ENCODE peak calls at places on chromosomes 7 and 10, in six cellular contexts. L is A549, Y is GM12878, A is H1, R is K562, Z is HepG2. B is an unnamed sample.

GRCh38 chr10:24208661-24209420 is at the start of gene KIAA1217:
- DNase-seq in Y (no peak), L (no peak), Z (peak; percentile 76), R (no peak), A (no peak), B (peak; percentile 29)

GRCh38 chr7:149874644-149875028 is 867 bp downstream of the ATP6V0E2 start:
- DNase-seq in A (no peak), R (no peak), Z (peak; percentile 76), Y (no peak), L (no peak), B (no peak)

GRCh38 chr7:27840314-27840713 is 100.4 kb downstream of the TAX1BP1 start:
- DNase-seq in L (no peak), Y (no peak), Z (no peak), A (no peak), R (no peak), B (no peak)

GRCh38 chr7:132451161-132451560 is 125.1 kb downstream of the PLXNA4 start:
- DNase-seq in R (no peak), Y (no peak), Z (no peak), A (no peak), L (no peak), B (no peak)

GRCh38 chr7:21169667-21170605 is 257.9 kb upstream of the SP4 start:
- DNase-seq in A (peak; percentile 60), L (no peak), R (no peak), Y (no peak), Z (no peak), B (no peak)

GRCh38 chr10:118668228-118668952 is 72.9 kb upstream of the PRLHR start:
- DNase-seq in Y (no peak), L (no peak), Z (no peak), R (no peak), A (no peak), B (no peak)

GRCh38 chr7:84258628-84259027 is 64.0 kb upstream of the SEMA3A start:
- DNase-seq in L (no peak), R (no peak), A (no peak), Y (no peak), Z (no peak), B (peak; percentile 48)

GRCh38 chr7:130380861-130381455 is 664 bp downstream of the CPA1 start:
- DNase-seq in L (no peak), A (no peak), R (no peak), Y (no peak), Z (no peak), B (no peak)

GRCh38 chr7:28623863-28624262 is 211.5 kb downstream of the CREB5 start:
- DNase-seq in Y (no peak), R (no peak), Z (no peak), A (no peak), L (peak; percentile 9), B (no peak)

GRCh38 chr10:123496336-123496735 is 169.8 kb upstream of the GPR26 start:
- DNase-seq in L (no peak), Z (no peak), A (no peak), Y (no peak), R (no peak), B (no peak)

GRCh38 chr7:106462365-106462859 is 177.6 kb upstream of the NAMPT start:
- DNase-seq in Z (peak; percentile 10), R (peak; percentile 59), Y (peak; percentile 39), L (peak; percentile 50), A (no peak), B (peak; percentile 52)

GRCh38 chr7:43302211-43302711 is 189.8 kb downstream of the HECW1 start:
- DNase-seq in A (no peak), Y (no peak), L (no peak), R (no peak), Z (peak; percentile 29), B (peak; percentile 49)

GRCh38 chr10:59124187-59124586 is 52.3 kb upstream of the PHYHIPL start:
- DNase-seq in L (no peak), A (no peak), R (no peak), Z (no peak), Y (no peak), B (no peak)

GRCh38 chr7:77326131-77326530 is 90.0 kb downstream of the GSAP start:
- DNase-seq in R (no peak), A (no peak), Z (no peak), L (no peak), Y (no peak), B (peak; percentile 59)

GRCh38 chr10:44035474-44036197 is 349.3 kb downstream of the CXCL12 start:
- DNase-seq in Y (peak; percentile 57), R (no peak), Z (no peak), A (no peak), L (no peak), B (no peak)

GRCh38 chr10:61480226-61480625 is 27.0 kb upstream of the TMEM26 start:
- DNase-seq in L (no peak), A (no peak), R (no peak), Z (no peak), Y (no peak), B (no peak)

GRCh38 chr10:107971973-107972372 is 807.5 kb upstream of the SORCS1 start:
- DNase-seq in L (peak; percentile 2), R (no peak), Y (no peak), Z (no peak), A (no peak), B (no peak)

GRCh38 chr7:24979863-24980694 is at the start of gene OSBPL3:
- DNase-seq in Y (peak; percentile 78), Z (peak; percentile 91), L (peak; percentile 94), A (peak; percentile 90), R (peak; percentile 98), B (peak; percentile 95)

GRCh38 chr10:130456616-130457015 is 320.4 kb downstream of the GLRX3 start:
- DNase-seq in Z (no peak), A (no peak), R (no peak), L (no peak), Y (no peak), B (no peak)

GRCh38 chr7:30931161-30931926 is 19.7 kb downstream of the AQP1 start:
- DNase-seq in Y (no peak), Z (no peak), L (no peak), R (peak; percentile 6), A (no peak), B (no peak)

GRCh38 chr7:113071465-113071864 is 15.2 kb downstream of the GPR85 start:
- DNase-seq in R (no peak), A (no peak), Y (no peak), L (no peak), Z (no peak), B (peak; percentile 33)

GRCh38 chr10:130761896-130762295 is 549.6 kb downstream of the TCERG1L start:
- DNase-seq in Z (no peak), R (no peak), Y (no peak), L (no peak), A (no peak), B (no peak)

GRCh38 chr10:30433286-30433778 is 652 bp upstream of the MAP3K8 start:
- DNase-seq in Z (peak; percentile 77), A (no peak), R (peak; percentile 42), Y (no peak), L (peak; percentile 90), B (peak; percentile 67)

GRCh38 chr7:128137096-128137655 is 103.9 kb upstream of the LEP start:
- DNase-seq in Y (no peak), R (no peak), L (no peak), A (no peak), Z (peak; percentile 34), B (peak; percentile 58)

GRCh38 chr7:118080947-118081346 is 103.0 kb upstream of the LSM8 start:
- DNase-seq in A (peak; percentile 5), R (peak; percentile 75), L (peak; percentile 57), Y (peak; percentile 52), Z (no peak), B (peak; percentile 81)

GRCh38 chr10:118992496-118992895 is 37.0 kb upstream of the NANOS1 start:
- DNase-seq in R (no peak), Z (no peak), A (no peak), L (no peak), Y (no peak), B (no peak)

GRCh38 chr7:149877890-149878522 is 4.2 kb downstream of the ATP6V0E2 start:
- DNase-seq in A (no peak), Z (no peak), Y (no peak), R (no peak), L (no peak), B (no peak)

GRCh38 chr7:27214587-27214950 is 14.7 kb upstream of the HOXA13 start:
- DNase-seq in R (no peak), Y (no peak), L (no peak), Z (no peak), A (no peak), B (no peak)

DNA sequence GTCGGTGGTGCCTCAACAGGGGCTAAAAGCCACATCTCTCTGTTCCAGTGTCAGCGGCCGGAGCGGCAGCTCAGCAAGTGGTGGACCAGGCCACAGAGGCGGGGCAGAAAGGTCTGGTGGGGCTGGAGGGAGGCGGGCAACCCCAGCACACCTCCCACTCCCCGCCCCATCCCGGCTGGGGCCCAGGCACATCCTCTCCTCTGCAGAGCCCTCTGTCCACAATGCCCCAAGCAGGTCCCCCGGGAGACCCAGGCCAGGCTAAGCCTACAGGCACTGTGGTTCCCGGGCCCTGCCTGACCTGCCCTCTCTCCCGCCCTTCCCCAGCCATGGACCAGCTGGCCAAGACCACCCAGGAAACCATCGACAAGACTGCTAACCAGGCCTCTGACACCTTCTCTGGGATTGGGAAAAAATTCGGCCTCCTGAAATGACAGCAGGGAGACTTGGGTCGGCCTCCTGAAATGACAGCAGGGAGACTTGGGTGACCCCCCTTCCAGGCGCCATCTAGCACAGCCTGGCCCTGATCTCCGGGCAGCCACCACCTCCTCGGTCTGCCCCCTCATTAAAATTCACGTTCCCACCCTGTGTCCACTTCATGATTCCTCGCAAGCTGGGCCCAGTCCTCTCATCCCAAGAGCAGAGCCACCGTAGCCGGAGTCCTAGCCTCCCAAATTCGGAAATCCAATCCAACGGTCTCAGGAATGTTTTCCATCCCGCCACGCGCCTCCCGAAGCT is 2.0 kb downstream of the ADIRF start:
- DNase-seq in L (no peak), A (no peak), R (no peak), Z (no peak), Y (no peak), B (peak; percentile 51)
- TF ChIP-seq POLR2A in L (no peak), A (no peak), R (no peak), Z (no peak), Y (no peak), B (peak; percentile 63)

GRCh38 chr10:660980-661890 is 28.2 kb downstream of the DIP2C start:
- DNase-seq in L (no peak), Z (peak; percentile 30), R (no peak), A (no peak), Y (no peak), B (no peak)
- TF ChIP-seq USF2 in L (no peak), Z (no peak), R (no peak), A (no peak), Y (no peak), B (no peak)

DNA sequence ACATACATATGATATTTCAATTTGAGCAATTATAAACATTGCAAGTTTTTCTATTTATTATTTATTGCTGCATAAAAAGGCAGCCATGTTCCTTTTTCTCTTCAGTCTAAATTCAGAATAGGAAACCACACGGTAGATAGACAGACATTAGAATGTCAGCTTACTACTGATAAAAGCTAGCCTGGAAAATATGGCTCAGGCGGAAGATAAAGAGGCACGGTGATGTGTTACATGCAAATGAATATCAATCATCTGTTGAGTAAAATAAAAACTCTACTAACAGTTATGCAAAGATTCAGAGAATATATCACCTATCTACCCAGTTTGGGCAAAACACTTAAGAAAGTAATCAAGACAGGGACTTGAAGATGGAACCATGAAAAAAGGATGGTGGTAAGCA is 73.5 kb upstream of the PDSS1 start:
- DNase-seq in Z (no peak), A (no peak), R (no peak), L (no peak), Y (no peak), B (no peak)
- TF ChIP-seq POLR2A in Z (no peak), A (no peak), R (no peak), L (no peak), Y (no peak), B (no peak)

GRCh38 chr10:12348341-12348869 is 942 bp upstream of the CAMK1D start:
- DNase-seq in L (no peak), A (no peak), R (no peak), Z (no peak), Y (no peak), B (no peak)
- TF ChIP-seq USF2 in L (no peak), A (no peak), R (no peak), Z (no peak), Y (no peak), B (no peak)

GRCh38 chr10:78021201-78021600 is 8.1 kb downstream of the POLR3A start:
- DNase-seq in Z (no peak), A (no peak), R (no peak), L (no peak), Y (no peak), B (no peak)
- TF ChIP-seq POLR2A in Z (no peak), A (no peak), R (no peak), L (no peak), Y (no peak), B (no peak)